ENCODE peak calls at places on chromosomes 2 and 18, in ten cellular contexts. L is GM12865, V is kidney, Z is cardiac fibroblast, R is A549, S is lower leg skin, F is spleen, U is left lung, W is astrocyte of the cerebellum, T is HCT116. A is an unnamed sample.

GRCh38 chr2:149857344-149857743 is 269.8 kb upstream of the MMADHC start:
- DNase-seq in L (no peak), V (no peak), Z (no peak), R (peak), S (no peak), F (no peak), U (no peak), W (no peak), T (no peak), A (peak)

GRCh38 chr2:230714122-230714453 is 1.4 kb downstream of the CAB39 start:
- DNase-seq in L (peak), V (no peak), Z (peak), R (peak), S (no peak), F (no peak), U (no peak), W (peak), T (no peak), A (peak)

GRCh38 chr18:13710460-13710859 is 15.9 kb downstream of the FAM210A start:
- DNase-seq in L (no peak), V (no peak), Z (no peak), R (peak), S (no peak), F (no peak), U (no peak), W (no peak), T (peak), A (no peak)

GRCh38 chr2:69231760-69232277 is 155.2 kb downstream of the GFPT1 start:
- DNase-seq in L (peak), V (no peak), Z (no peak), R (no peak), S (no peak), F (no peak), U (no peak), W (no peak), T (no peak), A (no peak)

GRCh38 chr2:145546091-145546490 is 1026.2 kb upstream of the ZEB2 start:
- DNase-seq in L (no peak), V (no peak), Z (peak), R (peak), S (no peak), F (no peak), U (no peak), W (peak), T (peak), A (peak)

GRCh38 chr2:1661891-1662605 is 82.3 kb downstream of the PXDN start:
- DNase-seq in L (no peak), V (no peak), Z (no peak), R (no peak), S (no peak), F (no peak), U (peak), W (no peak), T (no peak), A (no peak)

GRCh38 chr2:85584354-85584856 is at the start of gene VAMP5:
- DNase-seq in L (no peak), V (peak), Z (peak), R (no peak), S (no peak), F (peak), U (no peak), W (no peak), T (no peak), A (no peak)

GRCh38 chr2:197838036-197838435 is 33.6 kb downstream of the PLCL1 start:
- DNase-seq in L (peak), V (no peak), Z (peak), R (no peak), S (no peak), F (no peak), U (no peak), W (no peak), T (no peak), A (peak)

GRCh38 chr2:158489366-158490112 is 32.8 kb downstream of the PKP4 start:
- DNase-seq in L (no peak), V (no peak), Z (no peak), R (no peak), S (no peak), F (no peak), U (no peak), W (no peak), T (no peak), A (no peak)

GRCh38 chr2:237136824-237137223 is 51.1 kb downstream of the COPS8 start:
- DNase-seq in L (no peak), V (no peak), Z (no peak), R (no peak), S (no peak), F (no peak), U (no peak), W (no peak), T (no peak), A (no peak)

GRCh38 chr2:146324954-146325353 is 1519.9 kb upstream of the ACVR2A start:
- DNase-seq in L (no peak), V (no peak), Z (no peak), R (no peak), S (no peak), F (no peak), U (no peak), W (no peak), T (no peak), A (no peak)

GRCh38 chr2:112182581-112183034 is 44.4 kb downstream of the FBLN7 start:
- DNase-seq in L (no peak), V (no peak), Z (no peak), R (no peak), S (no peak), F (no peak), U (no peak), W (no peak), T (no peak), A (no peak)

GRCh38 chr2:217986256-217986961 is 16.4 kb downstream of the TNS1 start:
- DNase-seq in L (no peak), V (no peak), Z (no peak), R (no peak), S (no peak), F (peak), U (no peak), W (no peak), T (no peak), A (no peak)

GRCh38 chr2:201378496-201379397 is 21.6 kb upstream of the FLACC1 start:
- DNase-seq in L (no peak), V (no peak), Z (peak), R (no peak), S (no peak), F (no peak), U (no peak), W (no peak), T (no peak), A (peak)

GRCh38 chr2:182862003-182862402 is 4.4 kb downstream of the FRZB start:
- DNase-seq in L (no peak), V (no peak), Z (peak), R (no peak), S (no peak), F (no peak), U (no peak), W (no peak), T (no peak), A (no peak)

GRCh38 chr2:43110442-43110871 is 115.9 kb downstream of the ZFP36L2 start:
- DNase-seq in L (no peak), V (no peak), Z (peak), R (peak), S (no peak), F (no peak), U (no peak), W (peak), T (no peak), A (peak)

GRCh38 chr2:74554821-74555531 is 456 bp downstream of the DOK1 start:
- DNase-seq in L (peak), V (peak), Z (peak), R (no peak), S (no peak), F (peak), U (peak), W (no peak), T (no peak), A (no peak)

GRCh38 chr2:23757686-23758433 is 169.1 kb downstream of the ATAD2B start:
- DNase-seq in L (no peak), V (no peak), Z (peak), R (peak), S (no peak), F (no peak), U (no peak), W (peak), T (peak), A (peak)

GRCh38 chr2:188416367-188416766 is 124.7 kb downstream of the GULP1 start:
- DNase-seq in L (no peak), V (no peak), Z (no peak), R (no peak), S (no peak), F (no peak), U (no peak), W (no peak), T (no peak), A (no peak)

GRCh38 chr2:216341151-216341550 is 31.1 kb downstream of the MARCHF4 start:
- DNase-seq in L (no peak), V (no peak), Z (peak), R (no peak), S (no peak), F (no peak), U (no peak), W (no peak), T (no peak), A (no peak)

GRCh38 chr2:98254504-98255059 is 91.7 kb upstream of the CNGA3 start:
- DNase-seq in L (no peak), V (no peak), Z (no peak), R (no peak), S (no peak), F (no peak), U (no peak), W (no peak), T (no peak), A (no peak)

GRCh38 chr2:146853741-146854444 is 990.9 kb upstream of the ACVR2A start:
- DNase-seq in L (no peak), V (no peak), Z (no peak), R (no peak), S (no peak), F (no peak), U (no peak), W (peak), T (no peak), A (peak)

GRCh38 chr2:51996569-51996917 is 964.6 kb upstream of the NRXN1 start:
- DNase-seq in L (no peak), V (no peak), Z (no peak), R (no peak), S (no peak), F (no peak), U (no peak), W (no peak), T (no peak), A (peak)

GRCh38 chr2:179460101-179460500 is 195.5 kb upstream of the SESTD1 start:
- DNase-seq in L (no peak), V (no peak), Z (peak), R (peak), S (no peak), F (no peak), U (no peak), W (no peak), T (no peak), A (no peak)

GRCh38 chr18:36333418-36333817 is 35.9 kb downstream of the FHOD3 start:
- DNase-seq in L (peak), V (no peak), Z (peak), R (no peak), S (no peak), F (no peak), U (no peak), W (peak), T (no peak), A (peak)

GRCh38 chr2:4020153-4020552 is 316.8 kb downstream of the DCDC2C start:
- DNase-seq in L (no peak), V (no peak), Z (no peak), R (peak), S (no peak), F (no peak), U (no peak), W (no peak), T (no peak), A (peak)

GRCh38 chr18:57210711-57211411 is 64.0 kb downstream of the BOD1L2 start:
- DNase-seq in L (no peak), V (no peak), Z (no peak), R (peak), S (no peak), F (no peak), U (no peak), W (no peak), T (no peak), A (no peak)

GRCh38 chr18:59219672-59220163 is at the start of gene GRP:
- DNase-seq in L (no peak), V (no peak), Z (no peak), R (no peak), S (no peak), F (no peak), U (no peak), W (no peak), T (no peak), A (no peak)

GRCh38 chr2:182280128-182280527 is 146.7 kb downstream of the PDE1A start:
- DNase-seq in L (no peak), V (no peak), Z (peak), R (no peak), S (no peak), F (no peak), U (no peak), W (peak), T (no peak), A (peak)

GRCh38 chr2:188324067-188324466 is 32.4 kb downstream of the GULP1 start:
- DNase-seq in L (no peak), V (no peak), Z (no peak), R (no peak), S (no peak), F (no peak), U (no peak), W (no peak), T (no peak), A (no peak)

GRCh38 chr2:237594514-237594871 is 4.0 kb upstream of the RAB17 start:
- DNase-seq in L (no peak), V (no peak), Z (peak), R (no peak), S (no peak), F (peak), U (no peak), W (no peak), T (no peak), A (no peak)

GRCh38 chr18:9417081-9417841 is 58.1 kb upstream of the RALBP1 start:
- DNase-seq in L (no peak), V (peak), Z (peak), R (no peak), S (no peak), F (no peak), U (no peak), W (peak), T (no peak), A (peak)

GRCh38 chr2:205030695-205031094 is 485.4 kb downstream of the PARD3B start:
- DNase-seq in L (no peak), V (no peak), Z (no peak), R (no peak), S (no peak), F (no peak), U (no peak), W (no peak), T (no peak), A (no peak)

GRCh38 chr2:205130111-205130829 is 552.0 kb upstream of the NRP2 start:
- DNase-seq in L (no peak), V (no peak), Z (no peak), R (no peak), S (no peak), F (no peak), U (no peak), W (peak), T (no peak), A (no peak)

GRCh38 chr2:10524841-10525572 is 76.9 kb upstream of the ODC1 start:
- DNase-seq in L (no peak), V (peak), Z (no peak), R (no peak), S (no peak), F (peak), U (no peak), W (no peak), T (no peak), A (no peak)

GRCh38 chr2:177397501-177398289 is 5.1 kb downstream of the AGPS start:
- DNase-seq in L (peak), V (peak), Z (peak), R (peak), S (no peak), F (no peak), U (peak), W (peak), T (no peak), A (peak)
- H3K4me3 ChIP-seq in L (no peak), V (no peak), Z (no peak), R (peak), S (no peak), F (no peak), U (no peak), W (no peak), T (no peak), A (no peak)

GRCh38 chr18:27844416-27844792 is 332.5 kb downstream of the CDH2 start:
- DNase-seq in L (no peak), V (no peak), Z (peak), R (no peak), S (no peak), F (no peak), U (no peak), W (peak), T (no peak), A (no peak)

GRCh38 chr18:27847412-27847811 is 329.5 kb downstream of the CDH2 start:
- DNase-seq in L (no peak), V (no peak), Z (no peak), R (peak), S (no peak), F (no peak), U (no peak), W (no peak), T (no peak), A (no peak)

GRCh38 chr18:27839141-27839540 is 337.8 kb downstream of the CDH2 start:
- DNase-seq in L (no peak), V (no peak), Z (peak), R (peak), S (no peak), F (no peak), U (no peak), W (peak), T (no peak), A (peak)

GRCh38 chr18:27845897-27846296 is 331.0 kb downstream of the CDH2 start:
- DNase-seq in L (no peak), V (no peak), Z (no peak), R (no peak), S (no peak), F (no peak), U (no peak), W (no peak), T (no peak), A (no peak)

DNA sequence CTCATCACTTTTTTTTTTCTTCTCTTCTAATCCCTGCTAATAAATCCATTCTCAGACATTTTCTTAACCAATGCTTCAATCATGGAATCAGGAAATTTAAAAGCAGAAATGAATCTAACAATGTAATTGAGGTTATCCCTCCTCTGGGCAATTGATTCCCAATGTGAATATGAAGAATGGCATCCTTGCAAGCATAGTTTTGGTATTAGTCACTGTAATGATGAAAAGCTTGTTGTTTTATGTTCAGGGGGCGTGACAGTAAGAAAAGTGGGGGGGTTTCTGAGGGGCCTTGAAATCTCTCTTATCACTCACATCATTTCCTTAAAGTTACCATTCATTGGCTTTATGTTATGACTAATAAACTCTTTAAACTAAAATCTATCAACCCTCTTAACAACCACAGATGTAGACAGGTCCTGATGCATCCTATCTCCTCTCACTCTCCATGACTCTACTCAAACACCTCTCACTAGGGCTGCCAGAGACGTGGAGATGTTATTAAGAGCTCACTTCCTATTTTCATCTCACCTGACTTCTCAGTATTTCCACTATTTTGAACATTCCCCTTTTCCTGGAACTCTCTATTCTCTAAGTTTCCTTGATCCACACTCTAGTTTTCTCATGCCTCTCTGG is 333.0 kb downstream of the CDH2 start:
- DNase-seq in L (no peak), V (no peak), Z (peak), R (peak), S (no peak), F (no peak), U (no peak), W (peak), T (no peak), A (peak)
- TF ChIP-seq CTCF in L (no peak), V (no peak), Z (no peak), R (no peak), S (no peak), F (no peak), U (no peak), W (no peak), T (no peak), A (no peak)

GRCh38 chr2:234496442-234496834 is 443 bp downstream of the ARL4C start:
- DNase-seq in L (peak), V (peak), Z (peak), R (no peak), S (no peak), F (peak), U (no peak), W (no peak), T (no peak), A (peak)

GRCh38 chr2:234496835-234497591 is at the start of gene ARL4C:
- DNase-seq in L (peak), V (peak), Z (peak), R (peak), S (peak), F (peak), U (peak), W (no peak), T (no peak), A (peak)

GRCh38 chr2:234495076-234495800 is 1.6 kb downstream of the ARL4C start:
- DNase-seq in L (no peak), V (peak), Z (peak), R (peak), S (no peak), F (peak), U (no peak), W (no peak), T (no peak), A (no peak)

GRCh38 chr2:234494361-234495075 is 2.4 kb downstream of the ARL4C start:
- DNase-seq in L (no peak), V (no peak), Z (peak), R (peak), S (no peak), F (no peak), U (no peak), W (peak), T (no peak), A (peak)

DNA sequence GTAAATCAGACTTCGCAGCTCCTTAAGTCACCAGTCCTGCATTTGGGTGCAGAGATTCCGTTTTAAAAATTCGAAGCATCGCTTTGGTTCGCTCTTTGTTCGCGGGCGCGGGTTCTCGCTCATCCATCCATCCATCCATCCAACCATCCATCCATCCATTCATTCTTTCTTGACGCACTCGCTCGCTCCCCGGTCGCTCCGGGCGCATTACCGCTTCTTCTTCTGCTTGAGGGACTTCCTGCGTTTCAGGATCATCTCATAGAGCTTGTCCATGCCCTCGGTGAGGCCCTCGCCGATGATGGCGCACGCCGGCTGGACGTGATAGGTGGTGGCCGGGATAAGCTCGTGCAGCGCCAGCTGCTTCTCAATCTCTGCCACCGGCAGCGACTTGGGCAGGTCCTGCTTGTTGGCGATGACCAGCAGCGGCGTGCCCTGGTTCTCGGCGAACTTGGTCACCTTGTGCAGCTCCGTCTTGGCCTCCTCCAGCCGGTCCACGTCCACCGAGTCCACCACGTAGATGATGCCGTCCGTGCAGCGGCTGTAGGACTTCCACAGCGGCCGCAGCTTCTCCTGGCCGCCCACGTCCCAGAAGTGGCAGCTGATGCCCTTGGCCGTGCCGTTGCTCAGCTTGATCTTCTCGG is 960 bp downstream of the ARL4C start:
- DNase-seq in L (peak), V (peak), Z (peak), R (peak), S (peak), F (peak), U (peak), W (no peak), T (no peak), A (no peak)
- H3K4me3 ChIP-seq in L (peak), V (peak), Z (peak), R (peak), S (peak), F (peak), U (peak), W (peak), T (peak), A (peak)

DNA sequence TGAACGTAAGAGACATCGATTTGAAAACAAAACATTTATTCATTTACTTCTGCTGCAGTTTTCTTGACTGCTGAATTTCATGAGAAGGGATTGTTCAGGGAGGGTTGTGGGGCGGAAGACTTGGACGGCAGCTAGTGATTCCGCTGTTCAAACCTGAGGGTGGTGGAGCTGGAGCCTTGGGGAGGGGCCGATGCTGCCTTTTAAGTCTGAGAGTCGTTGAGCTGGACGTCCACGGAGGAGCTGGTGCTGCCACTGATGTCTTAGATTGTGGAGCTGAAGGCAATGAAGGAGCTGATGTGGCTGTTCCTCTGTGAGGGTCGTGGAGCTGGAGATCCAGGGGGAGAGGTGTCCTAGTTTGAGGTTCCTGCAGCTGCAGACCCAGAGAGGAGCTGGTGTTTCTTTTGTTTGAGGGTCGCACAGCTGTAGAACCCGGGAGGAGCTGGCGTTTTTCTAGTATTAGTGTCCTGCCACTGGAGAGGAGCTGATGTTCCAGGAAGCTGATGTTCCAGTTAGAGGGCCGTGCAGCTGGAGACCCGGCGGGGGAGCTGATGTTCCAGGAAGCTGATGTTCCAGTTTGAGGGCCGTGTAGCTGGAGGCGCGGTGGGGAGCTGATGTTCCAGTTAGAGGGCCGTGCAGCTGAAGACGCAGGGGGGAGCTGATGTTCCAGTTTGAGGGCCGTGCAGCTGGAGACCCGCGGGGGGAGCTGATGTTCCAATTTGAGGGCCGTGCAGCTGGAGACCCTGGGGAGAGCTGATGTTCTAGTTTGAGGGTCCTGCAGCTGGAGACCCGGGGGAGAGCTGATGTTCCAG is 150.9 kb downstream of the RTP5 start:
- DNase-seq in L (no peak), V (peak), Z (peak), R (peak), S (no peak), F (peak), U (peak), W (no peak), T (no peak), A (no peak)
- TF ChIP-seq CTCF in L (peak), V (no peak), Z (peak), R (peak), S (no peak), F (no peak), U (no peak), W (no peak), T (no peak), A (no peak)

A was measured in fibroblast of pulmonary artery.